ENCODE peak calls at places on chromosomes 4 and X, in seven cellular contexts. N is HCT116, G is SK-N-SH, U is HepG2, E is H1, K is K562, M is GM12878. R is an unnamed sample.

GRCh38 chr4:124526321-124526720 is 186.2 kb downstream of the ANKRD50 start:
- DNase-seq in N (no peak), G (no peak), U (no peak), E (no peak), K (no peak), M (no peak), R (no peak)

GRCh38 chr4:148286043-148286442 is 156.2 kb downstream of the NR3C2 start:
- DNase-seq in N (no peak), G (peak), U (no peak), E (no peak), K (no peak), M (no peak), R (no peak)

GRCh38 chrX:18971506-18971905 is 12.4 kb downstream of the PHKA2 start:
- DNase-seq in N (no peak), G (no peak), U (no peak), E (no peak), K (no peak), M (no peak), R (no peak)

GRCh38 chr4:139085141-139085540 is 69.6 kb downstream of the NOCT start:
- DNase-seq in N (no peak), G (no peak), U (peak), E (no peak), K (no peak), M (no peak), R (no peak)

GRCh38 chr4:10063544-10064300 is 42.4 kb upstream of the SLC2A9 start:
- DNase-seq in N (peak), G (no peak), U (peak), E (peak), K (no peak), M (no peak), R (peak)

GRCh38 chr4:8185280-8185679 is 13.8 kb upstream of the SH3TC1 start:
- DNase-seq in N (no peak), G (no peak), U (no peak), E (no peak), K (no peak), M (no peak), R (no peak)

GRCh38 chrX:77436682-77437081 is 10.5 kb upstream of the FGF16 start:
- DNase-seq in N (no peak), G (no peak), U (no peak), E (no peak), K (no peak), M (no peak), R (no peak)

GRCh38 chrX:79081895-79082512 is 62.5 kb upstream of the GPR174 start:
- DNase-seq in N (no peak), G (peak), U (no peak), E (no peak), K (peak), M (peak), R (peak)

GRCh38 chr4:87679449-87680169 is 29.5 kb downstream of the DMP1 start:
- DNase-seq in N (peak), G (peak), U (peak), E (peak), K (peak), M (peak), R (peak)

GRCh38 chrX:21770631-21771321 is 12.9 kb upstream of the SMPX start:
- DNase-seq in N (peak), G (no peak), U (peak), E (peak), K (no peak), M (no peak), R (no peak)

GRCh38 chr4:147355849-147356248 is 125.0 kb upstream of the EDNRA start:
- DNase-seq in N (no peak), G (no peak), U (no peak), E (no peak), K (no peak), M (no peak), R (no peak)

GRCh38 chr4:98657531-98658286 is 702 bp downstream of the TSPAN5 start:
- DNase-seq in N (no peak), G (peak), U (no peak), E (peak), K (no peak), M (no peak), R (peak)

GRCh38 chr4:118282692-118283091 is 70.1 kb downstream of the PRSS12 start:
- DNase-seq in N (no peak), G (no peak), U (peak), E (no peak), K (no peak), M (no peak), R (no peak)

GRCh38 chr4:113921089-113921842 is 58.2 kb downstream of the ARSJ start:
- DNase-seq in N (no peak), G (no peak), U (no peak), E (no peak), K (no peak), M (no peak), R (no peak)

GRCh38 chr4:101527186-101527585 is 179.9 kb upstream of the PPP3CA start:
- DNase-seq in N (no peak), G (no peak), U (no peak), E (no peak), K (no peak), M (peak), R (no peak)

GRCh38 chr4:147440442-147440841 is 40.5 kb upstream of the EDNRA start:
- DNase-seq in N (no peak), G (no peak), U (no peak), E (no peak), K (no peak), M (no peak), R (no peak)

GRCh38 chr4:111618908-111619307 is 526.3 kb upstream of the FAM241A start:
- DNase-seq in N (no peak), G (no peak), U (no peak), E (no peak), K (no peak), M (no peak), R (no peak)

GRCh38 chrX:120023259-120023658 is 54.2 kb downstream of the RHOXF2B start:
- DNase-seq in N (no peak), G (no peak), U (no peak), E (no peak), K (no peak), M (no peak), R (no peak)

GRCh38 chr4:35934370-35934981 is 309.8 kb downstream of the ARAP2 start:
- DNase-seq in N (peak), G (peak), U (peak), E (no peak), K (no peak), M (peak), R (no peak)

GRCh38 chrX:2654436-2655340 is 36.4 kb upstream of the CD99 start:
- DNase-seq in N (no peak), G (no peak), U (peak), E (no peak), K (no peak), M (no peak), R (no peak)

GRCh38 chrX:2928583-2929434 is at the start of gene ARSD:
- DNase-seq in N (peak), G (peak), U (peak), E (peak), K (no peak), M (no peak), R (peak)

GRCh38 chr4:20037745-20038144 is 214.0 kb upstream of the SLIT2 start:
- DNase-seq in N (no peak), G (no peak), U (no peak), E (no peak), K (no peak), M (no peak), R (no peak)

GRCh38 chrX:47222776-47223350 is 4.4 kb downstream of the CDK16 start:
- DNase-seq in N (no peak), G (peak), U (no peak), E (no peak), K (peak), M (no peak), R (no peak)

GRCh38 chr4:26144526-26145167 is 176.2 kb upstream of the RBPJ start:
- DNase-seq in N (no peak), G (no peak), U (no peak), E (no peak), K (no peak), M (no peak), R (no peak)

GRCh38 chr4:156962551-156962974 is 9.0 kb downstream of the PDGFC start:
- DNase-seq in N (no peak), G (no peak), U (peak), E (no peak), K (no peak), M (no peak), R (no peak)

GRCh38 chr4:1511441-1512041 is 105.3 kb upstream of the NKX1-1 start:
- DNase-seq in N (peak), G (peak), U (peak), E (no peak), K (peak), M (no peak), R (peak)

GRCh38 chr4:75248770-75249467 is 265.3 kb downstream of the RCHY1 start:
- DNase-seq in N (no peak), G (no peak), U (no peak), E (no peak), K (no peak), M (no peak), R (no peak)

DNA sequence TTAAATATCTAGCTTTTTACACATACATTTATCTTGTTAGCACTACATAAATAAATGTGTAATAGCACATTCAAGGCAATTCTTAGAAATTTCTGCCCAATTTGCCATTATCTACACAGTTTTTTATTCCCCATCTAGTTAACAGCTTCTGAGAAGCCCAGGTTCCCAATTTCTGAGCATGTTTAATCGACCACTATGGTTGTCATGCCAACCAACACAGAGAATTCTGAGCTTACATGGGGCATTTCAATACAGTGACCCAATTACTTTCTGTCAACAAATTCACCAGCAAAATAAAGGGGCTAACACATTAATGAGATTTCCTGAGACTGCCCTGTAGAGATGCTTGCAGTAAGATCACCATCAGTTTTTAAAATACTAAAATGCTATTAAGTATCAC is 22.0 kb downstream of the GPM6A start:
- DNase-seq in N (no peak), G (no peak), U (no peak), E (no peak), K (no peak), M (no peak), R (no peak)
- H3K9ac ChIP-seq in N (no peak), G (no peak), U (no peak), E (no peak), K (no peak), M (no peak), R (no peak)

GRCh38 chr4:76434901-76435688 is at the start of gene SHROOM3:
- DNase-seq in N (no peak), G (no peak), U (no peak), E (no peak), K (no peak), M (no peak), R (no peak)

GRCh38 chr4:76435689-76436176 is 704 bp downstream of the SHROOM3 start:
- DNase-seq in N (no peak), G (no peak), U (no peak), E (no peak), K (no peak), M (no peak), R (no peak)

GRCh38 chr4:76429636-76430035 is 5.4 kb upstream of the SHROOM3 start:
- DNase-seq in N (no peak), G (no peak), U (no peak), E (no peak), K (no peak), M (no peak), R (no peak)

GRCh38 chr4:76426272-76426671 is 5.3 kb upstream of the CCDC158 start:
- DNase-seq in N (no peak), G (peak), U (no peak), E (no peak), K (no peak), M (no peak), R (no peak)

GRCh38 chr4:76430519-76431388 is 4.3 kb upstream of the SHROOM3 start:
- DNase-seq in N (peak), G (peak), U (peak), E (no peak), K (no peak), M (no peak), R (no peak)
- TF ChIP-seq YY1 in N (no peak), G (no peak), U (no peak), E (no peak), K (no peak), M (no peak), R (no peak)

DNA sequence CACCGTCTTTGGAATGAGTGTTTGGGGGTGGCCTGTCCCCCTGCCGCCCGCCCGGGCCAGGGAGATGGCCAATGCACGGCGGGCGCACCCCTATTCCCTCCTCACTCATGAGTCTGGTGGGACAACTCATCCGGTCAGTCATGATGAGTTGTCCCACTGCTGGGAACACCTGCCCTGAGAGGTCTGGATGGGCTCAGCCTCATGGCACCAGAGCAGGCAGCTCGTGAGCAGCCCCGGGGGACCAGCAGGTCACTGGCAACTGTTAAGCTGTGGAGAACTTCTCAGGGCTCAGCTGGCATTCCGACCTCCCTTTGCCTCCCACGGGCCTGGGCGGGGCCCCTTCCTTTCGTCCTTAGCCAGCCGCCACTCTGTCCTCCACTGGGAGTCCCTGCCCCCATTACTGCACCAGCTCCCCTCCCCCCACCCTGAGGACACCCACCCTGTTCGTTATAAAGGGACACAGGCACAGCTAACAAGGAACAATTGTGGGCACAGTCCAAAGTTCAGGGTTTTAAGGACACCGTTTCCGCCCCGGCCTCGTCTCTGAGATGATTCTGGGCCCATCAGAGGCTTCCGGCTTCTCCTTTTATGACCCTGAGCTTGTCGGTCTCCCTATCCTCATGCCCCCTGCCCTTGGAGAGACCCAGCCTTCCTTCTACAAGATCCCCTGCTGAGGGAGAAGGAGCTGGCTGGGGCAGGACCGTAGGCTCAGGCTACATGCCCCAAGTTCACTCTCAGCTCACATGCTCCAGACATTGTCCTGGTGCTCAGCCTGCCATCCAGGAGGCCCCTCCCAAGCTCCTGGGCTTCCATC is 14.6 kb upstream of the KIAA0232 start:
- DNase-seq in N (no peak), G (no peak), U (peak), E (no peak), K (no peak), M (no peak), R (no peak)
- H3K9ac ChIP-seq in N (peak), G (no peak), U (peak), E (no peak), K (peak), M (no peak), R (no peak)

DNA sequence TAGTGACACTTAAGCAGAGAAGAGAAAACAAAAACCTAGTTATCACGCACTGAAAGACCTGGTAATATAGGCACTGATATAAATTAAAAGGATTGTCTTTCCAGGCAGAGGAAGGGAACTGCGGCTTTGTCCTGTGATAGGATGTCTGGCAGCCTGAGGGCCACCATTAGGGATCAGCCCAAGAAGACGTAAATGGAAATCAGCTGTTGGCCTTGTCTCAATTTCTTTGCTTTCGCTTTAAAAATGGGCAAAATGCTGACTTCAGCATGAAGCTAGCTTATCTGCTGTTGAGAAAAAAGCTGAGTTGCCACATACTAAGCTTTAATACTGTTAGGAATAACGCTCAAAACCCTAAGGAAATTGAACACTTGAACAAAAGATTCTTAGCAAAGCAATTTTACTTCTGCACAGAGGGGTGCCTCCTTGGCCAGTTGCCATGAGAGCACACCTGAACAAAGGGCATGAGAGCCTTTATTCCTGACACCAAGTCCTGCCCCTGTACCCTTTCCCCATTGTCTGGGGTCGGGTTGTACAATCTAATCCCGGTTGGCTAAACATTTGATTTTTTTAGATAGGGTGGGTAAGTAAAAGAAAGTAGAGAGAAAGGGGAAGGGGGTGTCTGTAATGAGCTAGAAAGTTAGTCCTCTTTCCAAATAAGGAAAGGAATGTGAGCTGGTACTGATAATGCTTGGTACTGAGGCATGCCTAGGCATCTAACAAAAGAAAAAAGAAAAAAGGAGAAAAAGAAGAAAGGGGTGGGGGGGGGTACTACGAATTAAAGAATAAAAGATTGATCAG is 85.2 kb upstream of the UCP1 start:
- DNase-seq in N (no peak), G (peak), U (no peak), E (peak), K (no peak), M (no peak), R (no peak)
- TF ChIP-seq YY1 in N (no peak), G (no peak), U (no peak), E (peak), K (no peak), M (no peak), R (no peak)

GRCh38 chr4:38869511-38869910 is 1.9 kb downstream of the FAM114A1 start:
- DNase-seq in N (no peak), G (no peak), U (no peak), E (no peak), K (no peak), M (no peak), R (no peak)
- H3K9ac ChIP-seq in N (no peak), G (no peak), U (peak), E (no peak), K (no peak), M (no peak), R (no peak)

GRCh38 chrX:109841257-109841656 is 108.2 kb upstream of the ACSL4 start:
- DNase-seq in N (no peak), G (no peak), U (no peak), E (no peak), K (no peak), M (no peak), R (no peak)

GRCh38 chrX:109842611-109843010 is 109.6 kb upstream of the ACSL4 start:
- DNase-seq in N (no peak), G (no peak), U (no peak), E (no peak), K (no peak), M (no peak), R (no peak)

GRCh38 chrX:109841869-109842579 is 109.0 kb upstream of the ACSL4 start:
- DNase-seq in N (no peak), G (no peak), U (no peak), E (no peak), K (peak), M (no peak), R (no peak)

GRCh38 chrX:109839694-109840358 is 106.8 kb upstream of the ACSL4 start:
- DNase-seq in N (peak), G (no peak), U (no peak), E (peak), K (peak), M (no peak), R (peak)

GRCh38 chrX:109840585-109840984 is 107.5 kb upstream of the ACSL4 start:
- DNase-seq in N (peak), G (no peak), U (peak), E (no peak), K (peak), M (no peak), R (no peak)
- TF ChIP-seq YY1 in N (no peak), G (no peak), U (no peak), E (no peak), K (no peak), M (no peak), R (no peak)

GRCh38 chrX:40102393-40103381 is 4.9 kb upstream of the BCOR start:
- DNase-seq in N (no peak), G (no peak), U (no peak), E (peak), K (no peak), M (no peak), R (no peak)
- H3K9ac ChIP-seq in N (no peak), G (no peak), U (no peak), E (no peak), K (peak), M (no peak), R (peak)

DNA sequence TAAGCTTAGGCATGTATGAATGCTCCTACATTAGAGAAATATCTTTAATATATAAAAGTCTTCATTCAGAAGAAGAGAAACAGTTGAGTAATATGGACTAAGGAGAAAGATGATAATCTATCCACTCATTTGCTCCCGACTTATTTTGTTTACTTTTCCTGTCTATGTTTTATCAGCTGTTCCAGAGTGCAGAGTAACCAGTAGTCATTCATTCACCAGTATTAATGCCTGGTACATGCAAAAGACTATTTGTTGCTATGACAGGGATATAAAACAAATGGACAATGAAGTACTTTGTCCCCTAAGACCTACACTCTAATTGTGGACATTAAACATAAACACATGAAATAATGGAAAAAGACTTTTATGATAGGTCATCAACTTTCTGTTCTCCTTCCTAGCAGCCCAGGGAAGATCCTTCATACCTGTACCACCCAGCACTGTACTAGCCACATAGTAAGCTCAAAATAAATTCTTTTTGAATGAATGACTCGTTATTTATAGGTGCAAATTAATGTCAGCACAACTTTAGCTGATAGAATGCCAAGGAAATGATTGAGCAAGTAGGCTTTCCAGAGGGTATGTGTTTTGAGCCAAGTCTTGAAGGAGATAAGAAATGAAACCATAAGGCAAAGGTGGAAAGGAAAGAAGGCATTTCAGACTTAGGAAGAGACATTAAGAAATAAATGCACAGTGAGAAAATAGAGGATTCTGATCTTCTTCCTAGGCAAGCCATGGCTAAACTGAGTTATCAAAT is 45.0 kb upstream of the IL13RA1 start:
- DNase-seq in N (no peak), G (no peak), U (peak), E (no peak), K (no peak), M (no peak), R (no peak)
- TF ChIP-seq YY1 in N (no peak), G (no peak), U (no peak), E (no peak), K (no peak), M (no peak), R (no peak)